ENCODE peak calls at places on chromosomes 12 and 14, in eight cellular contexts. M is activated T-cell treated with anti-CD3 and anti-CD28 coated beads, Interleukin-2, amount 50 U/mL, for 4 hours; Y is stimulated activated CD4-positive, alpha-beta T cell treated with anti-CD3 and anti-CD28 coated beads, Interleukin-15, amount 100 ng/mL, for 1 hour; C is endothelial cell of umbilical vein; D is H4; A is HTR-8/SVneo; P is NCI-H345; L is dorsolateral prefrontal cortex. F is an unnamed sample.

GRCh38 chr12:67515679-67516363 is 132.7 kb upstream of the DYRK2 start:
- DNase-seq in M (no peak), Y (no peak), C (no peak), D (peak), A (no peak), P (peak), L (no peak), F (no peak)

GRCh38 chr12:113533842-113534375 is 62.2 kb upstream of the LHX5 start:
- DNase-seq in M (no peak), Y (no peak), C (no peak), D (no peak), A (no peak), P (no peak), L (no peak), F (no peak)

GRCh38 chr12:116784238-116784612 is 46.1 kb downstream of the RNFT2 start:
- DNase-seq in M (no peak), Y (no peak), C (no peak), D (peak), A (peak), P (no peak), L (no peak), F (no peak)

GRCh38 chr12:130162267-130162666 is at the start of gene FZD10:
- DNase-seq in M (no peak), Y (no peak), C (no peak), D (peak), A (no peak), P (no peak), L (no peak), F (peak)

GRCh38 chr12:5432011-5432400 is at the start of gene NTF3:
- DNase-seq in M (no peak), Y (no peak), C (no peak), D (peak), A (no peak), P (peak), L (no peak), F (peak)

GRCh38 chr14:69427596-69427995 is 29.1 kb downstream of the SLC39A9 start:
- DNase-seq in M (no peak), Y (no peak), C (no peak), D (no peak), A (no peak), P (no peak), L (no peak), F (peak)

GRCh38 chr12:96882862-96883261 is 24.2 kb upstream of the NEDD1 start:
- DNase-seq in M (no peak), Y (no peak), C (peak), D (no peak), A (no peak), P (no peak), L (no peak), F (peak)

GRCh38 chr14:58805605-58806358 is 168.0 kb downstream of the DACT1 start:
- DNase-seq in M (no peak), Y (no peak), C (peak), D (peak), A (no peak), P (peak), L (no peak), F (no peak)

GRCh38 chr12:118981285-118982201 is at the start of gene SRRM4:
- DNase-seq in M (no peak), Y (no peak), C (no peak), D (no peak), A (no peak), P (peak), L (peak), F (no peak)

GRCh38 chr14:50932592-50933500 is 11.4 kb downstream of the PYGL start:
- DNase-seq in M (no peak), Y (no peak), C (no peak), D (no peak), A (no peak), P (no peak), L (no peak), F (no peak)

GRCh38 chr12:131210506-131211278 is 257.0 kb downstream of the ADGRD1 start:
- DNase-seq in M (no peak), Y (no peak), C (no peak), D (no peak), A (no peak), P (no peak), L (no peak), F (no peak)

GRCh38 chr14:21107360-21107781 is 6.5 kb downstream of the TMEM253 start:
- DNase-seq in M (no peak), Y (no peak), C (no peak), D (no peak), A (no peak), P (no peak), L (no peak), F (peak)

GRCh38 chr12:89160716-89161123 is 191.6 kb downstream of the DUSP6 start:
- DNase-seq in M (peak), Y (no peak), C (peak), D (peak), A (peak), P (no peak), L (no peak), F (peak)

GRCh38 chr12:22459872-22460490 is 84.4 kb downstream of the C2CD5 start:
- DNase-seq in M (no peak), Y (no peak), C (peak), D (peak), A (peak), P (peak), L (no peak), F (peak)

GRCh38 chr12:6375269-6376078 is at the start of gene SCNN1A:
- DNase-seq in M (no peak), Y (no peak), C (no peak), D (no peak), A (no peak), P (peak), L (no peak), F (no peak)

GRCh38 chr12:49346659-49347306 is at the start of gene DNAJC22:
- DNase-seq in M (no peak), Y (no peak), C (no peak), D (no peak), A (no peak), P (no peak), L (no peak), F (no peak)

GRCh38 chr12:57515468-57515933 is 4.8 kb downstream of the DDIT3 start:
- DNase-seq in M (no peak), Y (no peak), C (no peak), D (no peak), A (no peak), P (no peak), L (no peak), F (no peak)

GRCh38 chr12:127284870-127285431 is 982.0 kb upstream of the TMEM132C start:
- DNase-seq in M (no peak), Y (no peak), C (peak), D (peak), A (peak), P (no peak), L (no peak), F (peak)

GRCh38 chr12:108757842-108758241 is 26.5 kb upstream of the CORO1C start:
- DNase-seq in M (no peak), Y (no peak), C (no peak), D (no peak), A (no peak), P (peak), L (no peak), F (peak)

GRCh38 chr12:6927999-6928702 is 392 bp downstream of the ATN1 start:
- DNase-seq in M (no peak), Y (no peak), C (no peak), D (no peak), A (no peak), P (no peak), L (no peak), F (no peak)

GRCh38 chr12:29073631-29074239 is 75.3 kb upstream of the FAR2 start:
- DNase-seq in M (no peak), Y (no peak), C (peak), D (peak), A (peak), P (peak), L (no peak), F (peak)

GRCh38 chr12:110002691-110003515 is 3.7 kb downstream of the ANKRD13A start:
- DNase-seq in M (no peak), Y (no peak), C (no peak), D (no peak), A (no peak), P (no peak), L (no peak), F (peak)

GRCh38 chr12:113777751-113778150 is 188.4 kb downstream of the RBM19 start:
- DNase-seq in M (no peak), Y (no peak), C (no peak), D (no peak), A (no peak), P (no peak), L (no peak), F (no peak)

GRCh38 chr12:31118347-31118830 is 44.7 kb downstream of the DDX11 start:
- DNase-seq in M (no peak), Y (no peak), C (no peak), D (no peak), A (peak), P (peak), L (no peak), F (no peak)

GRCh38 chr14:92553456-92553855 is 39.9 kb downstream of the RIN3 start:
- DNase-seq in M (no peak), Y (no peak), C (no peak), D (no peak), A (peak), P (no peak), L (no peak), F (no peak)

GRCh38 chr12:47038270-47038748 is 41.1 kb upstream of the PCED1B start:
- DNase-seq in M (no peak), Y (no peak), C (no peak), D (peak), A (no peak), P (no peak), L (no peak), F (peak)

GRCh38 chr12:106138279-106138645 is 492 bp downstream of the NUAK1 start:
- DNase-seq in M (no peak), Y (no peak), C (no peak), D (no peak), A (no peak), P (peak), L (no peak), F (no peak)

GRCh38 chr12:49705479-49706267 is 1.5 kb downstream of the FMNL3 start:
- DNase-seq in M (peak), Y (no peak), C (peak), D (peak), A (peak), P (no peak), L (no peak), F (peak)

GRCh38 chr12:57012600-57013465 is 3.5 kb downstream of the TAC3 start:
- DNase-seq in M (no peak), Y (no peak), C (no peak), D (no peak), A (no peak), P (no peak), L (no peak), F (no peak)

GRCh38 chr14:86515195-86515594 is 985.3 kb downstream of the FLRT2 start:
- DNase-seq in M (no peak), Y (no peak), C (no peak), D (no peak), A (no peak), P (no peak), L (no peak), F (no peak)

GRCh38 chr12:68334136-68334535 is 2.0 kb upstream of the MDM1 start:
- DNase-seq in M (no peak), Y (no peak), C (peak), D (peak), A (peak), P (peak), L (no peak), F (peak)

GRCh38 chr12:123608192-123608591 is 6.3 kb downstream of the DDX55 start:
- DNase-seq in M (no peak), Y (no peak), C (no peak), D (no peak), A (no peak), P (no peak), L (no peak), F (no peak)